ENCODE peak calls at places on chromosomes 12 and 14, in five cellular contexts. F, O, Y, W and V are unnamed samples.

GRCh38 chr14:59358105-59358504 is 107.1 kb downstream of the GPR135 start:
- DNase-seq in F (no peak), Y (no peak), W (no peak), O (peak), V (no peak)

GRCh38 chr14:103846569-103847438 is 571 bp downstream of the PPP1R13B start:
- DNase-seq in Y (peak), W (peak), O (no peak), F (peak), V (peak)

GRCh38 chr12:91181053-91181452 is 1.6 kb downstream of the DCN start:
- DNase-seq in F (no peak), Y (no peak), O (peak), W (no peak), V (no peak)

GRCh38 chr12:120759591-120760348 is 34.1 kb downstream of the ACADS start:
- DNase-seq in W (no peak), O (no peak), Y (no peak), F (no peak), V (no peak)

GRCh38 chr14:20632831-20633771 is 8.4 kb downstream of the OR6S1 start:
- DNase-seq in Y (peak), W (peak), F (peak), O (peak), V (peak)

GRCh38 chr12:114685869-114686268 is 1.9 kb upstream of the TBX3 start:
- DNase-seq in Y (no peak), O (peak), F (no peak), W (no peak), V (no peak)

GRCh38 chr14:30223385-30223785 is 295.7 kb upstream of the PRKD1 start:
- DNase-seq in O (peak), Y (no peak), W (no peak), F (no peak), V (no peak)

GRCh38 chr12:92908108-92908507 is 21.0 kb downstream of the EEA1 start:
- DNase-seq in O (no peak), Y (no peak), W (no peak), F (no peak), V (no peak)

GRCh38 chr12:28710882-28711281 is 438.2 kb upstream of the FAR2 start:
- DNase-seq in O (peak), Y (no peak), F (no peak), W (no peak), V (no peak)

GRCh38 chr12:66960704-66961690 is 282.1 kb upstream of the GRIP1 start:
- DNase-seq in Y (no peak), W (no peak), F (no peak), O (no peak), V (no peak)

GRCh38 chr12:47721431-47721973 is 3.8 kb downstream of the ENDOU start:
- DNase-seq in O (no peak), Y (no peak), W (no peak), F (no peak), V (no peak)

GRCh38 chr12:10562306-10562933 is 51.0 kb downstream of the MAGOHB start:
- DNase-seq in F (peak), W (no peak), O (peak), Y (peak), V (peak)

GRCh38 chr12:6551496-6552139 is 4.2 kb downstream of the IFFO1 start:
- DNase-seq in O (peak), F (no peak), W (no peak), Y (no peak), V (no peak)

GRCh38 chr14:99435327-99435726 is 45.3 kb downstream of the SETD3 start:
- DNase-seq in Y (no peak), W (no peak), O (no peak), F (no peak), V (no peak)

GRCh38 chr12:32025906-32026305 is 66.7 kb downstream of the RESF1 start:
- DNase-seq in Y (no peak), O (no peak), W (peak), F (no peak), V (peak)

GRCh38 chr12:79678306-79678705 is 12.5 kb downstream of the PAWR start:
- DNase-seq in F (no peak), O (no peak), Y (no peak), W (no peak), V (no peak)

GRCh38 chr12:57224973-57225679 is 4.4 kb upstream of the SHMT2 start:
- DNase-seq in Y (peak), W (peak), F (peak), O (no peak), V (peak)

DNA sequence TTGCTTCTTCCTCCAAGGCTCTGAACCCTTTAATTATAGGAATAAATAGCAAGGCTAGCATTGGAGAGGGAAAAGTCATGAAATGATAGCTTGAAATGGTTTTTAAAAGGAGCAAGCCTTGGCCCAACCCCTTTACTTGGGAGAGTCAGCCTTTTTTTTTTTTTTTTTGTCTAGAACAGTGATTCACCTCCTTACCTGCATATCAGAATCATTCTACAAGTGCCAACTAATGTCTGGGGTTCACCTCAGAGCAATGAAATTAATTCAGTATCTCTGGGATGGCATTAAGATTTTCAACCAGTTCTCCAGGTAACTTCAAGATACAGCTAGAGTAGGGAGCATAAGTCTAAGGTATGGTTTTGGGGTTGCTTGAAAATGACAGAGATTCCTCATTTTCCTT is 41.3 kb upstream of the TMTC2 start:
- DNase-seq in Y (no peak), F (no peak), W (no peak), O (no peak), V (no peak)
- TF ChIP-seq CTCF in Y (no peak), F (no peak), W (no peak), O (no peak), V (no peak)

GRCh38 chr12:2797721-2798418 is 3.1 kb downstream of the FKBP4 start:
- DNase-seq in F (no peak), Y (no peak), O (no peak), W (no peak), V (no peak)
- TF ChIP-seq CTCF in F (no peak), Y (no peak), O (peak), W (no peak), V (no peak)

GRCh38 chr12:51083140-51083833 is at the start of gene CSRNP2:
- DNase-seq in O (peak), W (peak), Y (peak), F (peak), V (peak)
- TF ChIP-seq CTCF in O (peak), W (peak), Y (no peak), F (peak), V (no peak)

DNA sequence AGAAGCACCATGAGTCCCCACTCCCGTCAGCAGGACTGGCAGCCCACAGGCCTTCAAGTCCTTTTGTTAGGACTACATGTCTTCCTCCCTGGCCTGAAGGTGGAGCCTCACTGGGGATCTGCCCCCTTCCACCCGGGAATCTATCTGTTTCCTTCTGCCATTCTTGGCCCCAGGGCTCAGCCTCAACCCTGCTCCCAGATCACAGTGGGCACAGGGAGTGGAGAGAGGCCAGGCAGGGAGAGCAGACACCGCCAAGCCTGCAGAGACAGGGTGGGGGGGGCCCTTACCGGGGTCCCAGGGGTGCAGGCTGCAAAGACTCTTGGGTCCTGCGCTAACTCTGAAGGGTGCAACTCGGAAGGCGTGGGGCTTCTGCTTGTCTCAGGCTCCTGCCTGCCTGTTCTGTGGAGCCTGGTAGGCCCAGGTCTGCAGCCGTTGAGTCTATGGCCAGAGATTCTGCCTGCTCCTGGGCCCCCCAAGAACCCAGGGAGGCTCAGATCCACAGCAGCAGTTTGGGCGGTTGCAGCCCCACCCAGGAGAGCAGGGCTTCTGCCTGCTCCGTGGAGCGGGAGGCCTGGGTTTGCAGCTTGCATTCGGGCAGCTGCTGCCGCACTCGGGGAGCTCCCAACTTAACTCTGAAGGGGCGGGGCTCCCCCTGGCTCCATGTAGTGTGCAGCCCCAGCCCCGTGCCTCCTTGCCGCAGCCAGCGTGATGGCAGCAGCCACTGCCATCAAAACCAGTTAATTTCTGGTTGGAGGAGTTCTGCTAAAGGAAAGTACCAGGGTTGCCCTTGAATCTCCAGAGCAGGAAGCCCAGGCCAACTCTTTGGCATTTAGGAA is 21.7 kb upstream of the PLBD1 start:
- DNase-seq in W (no peak), O (no peak), Y (no peak), F (no peak), V (no peak)
- TF ChIP-seq CTCF in W (no peak), O (no peak), Y (no peak), F (no peak), V (no peak)